ENCODE peak calls at places on chromosomes 12 and 14, in eight cellular contexts. One of them, this sample, is unnamed.

GRCh38 chr12:6767301-6767591 is 1.1 kb downstream of the PTMS start:
- DNase-seq in CD8-positive, alpha-beta T cell: no peak
- DNase-seq in sigmoid colon: no peak
- DNase-seq in heart right ventricle: no peak
- DNase-seq in dorsolateral prefrontal cortex: no peak
- DNase-seq in IMR-90: no peak
- DNase-seq in GM23248: peak; percentile 59
- DNase-seq in CD4-positive, alpha-beta T cell: no peak
- DNase-seq in this sample: no peak

GRCh38 chr14:34665785-34666425 is 36.0 kb upstream of the SNX6 start:
- DNase-seq in CD8-positive, alpha-beta T cell: peak; percentile 24
- DNase-seq in sigmoid colon: no peak
- DNase-seq in heart right ventricle: no peak
- DNase-seq in dorsolateral prefrontal cortex: no peak
- DNase-seq in IMR-90: peak; percentile 96
- DNase-seq in GM23248: peak; percentile 76
- DNase-seq in CD4-positive, alpha-beta T cell: peak; percentile 36
- DNase-seq in this sample: no peak

GRCh38 chr12:95881331-95881955 is 22.7 kb downstream of the SNRPF start:
- DNase-seq in CD8-positive, alpha-beta T cell: no peak
- DNase-seq in sigmoid colon: no peak
- DNase-seq in heart right ventricle: no peak
- DNase-seq in dorsolateral prefrontal cortex: no peak
- DNase-seq in IMR-90: peak; percentile 67
- DNase-seq in GM23248: peak; percentile 67
- DNase-seq in CD4-positive, alpha-beta T cell: no peak
- DNase-seq in this sample: no peak

GRCh38 chr14:105006831-105007592 is 13.9 kb downstream of the CDCA4 start:
- DNase-seq in CD8-positive, alpha-beta T cell: no peak
- DNase-seq in sigmoid colon: no peak
- DNase-seq in heart right ventricle: no peak
- DNase-seq in dorsolateral prefrontal cortex: no peak
- DNase-seq in IMR-90: no peak
- DNase-seq in GM23248: no peak
- DNase-seq in CD4-positive, alpha-beta T cell: no peak
- DNase-seq in this sample: no peak

GRCh38 chr14:53236708-53237107 is 83.6 kb upstream of the DDHD1 start:
- DNase-seq in CD8-positive, alpha-beta T cell: no peak
- DNase-seq in sigmoid colon: no peak
- DNase-seq in heart right ventricle: no peak
- DNase-seq in dorsolateral prefrontal cortex: no peak
- DNase-seq in IMR-90: no peak
- DNase-seq in GM23248: no peak
- DNase-seq in CD4-positive, alpha-beta T cell: no peak
- DNase-seq in this sample: no peak

GRCh38 chr12:24069532-24070395 is 120.3 kb upstream of the SOX5 start:
- DNase-seq in CD8-positive, alpha-beta T cell: no peak
- DNase-seq in sigmoid colon: no peak
- DNase-seq in heart right ventricle: no peak
- DNase-seq in dorsolateral prefrontal cortex: no peak
- DNase-seq in IMR-90: peak; percentile 34
- DNase-seq in GM23248: no peak
- DNase-seq in CD4-positive, alpha-beta T cell: no peak
- DNase-seq in this sample: no peak

GRCh38 chr12:90261283-90261682 is 552.6 kb upstream of the ATP2B1 start:
- DNase-seq in CD8-positive, alpha-beta T cell: no peak
- DNase-seq in sigmoid colon: no peak
- DNase-seq in heart right ventricle: no peak
- DNase-seq in dorsolateral prefrontal cortex: no peak
- DNase-seq in IMR-90: peak; percentile 9
- DNase-seq in GM23248: no peak
- DNase-seq in CD4-positive, alpha-beta T cell: no peak
- DNase-seq in this sample: no peak

GRCh38 chr12:46269429-46270241 is 792 bp upstream of the SLC38A1 start:
- DNase-seq in CD8-positive, alpha-beta T cell: peak; percentile 75
- DNase-seq in sigmoid colon: no peak
- DNase-seq in heart right ventricle: no peak
- DNase-seq in dorsolateral prefrontal cortex: peak; percentile 31
- DNase-seq in IMR-90: no peak
- DNase-seq in GM23248: peak; percentile 2
- DNase-seq in CD4-positive, alpha-beta T cell: peak; percentile 65
- DNase-seq in this sample: no peak

GRCh38 chr12:5969156-5969973 is 24.3 kb upstream of the ANO2 start:
- DNase-seq in CD8-positive, alpha-beta T cell: no peak
- DNase-seq in sigmoid colon: no peak
- DNase-seq in heart right ventricle: no peak
- DNase-seq in dorsolateral prefrontal cortex: no peak
- DNase-seq in IMR-90: no peak
- DNase-seq in GM23248: no peak
- DNase-seq in CD4-positive, alpha-beta T cell: no peak
- DNase-seq in this sample: no peak

GRCh38 chr12:106741247-106741646 is 33.2 kb upstream of the RIC8B start:
- DNase-seq in CD8-positive, alpha-beta T cell: no peak
- DNase-seq in sigmoid colon: no peak
- DNase-seq in heart right ventricle: no peak
- DNase-seq in dorsolateral prefrontal cortex: no peak
- DNase-seq in IMR-90: no peak
- DNase-seq in GM23248: no peak
- DNase-seq in CD4-positive, alpha-beta T cell: no peak
- DNase-seq in this sample: no peak

GRCh38 chr12:106740813-106741212 is 33.7 kb upstream of the RIC8B start:
- DNase-seq in CD8-positive, alpha-beta T cell: no peak
- DNase-seq in sigmoid colon: no peak
- DNase-seq in heart right ventricle: no peak
- DNase-seq in dorsolateral prefrontal cortex: no peak
- DNase-seq in IMR-90: no peak
- DNase-seq in GM23248: no peak
- DNase-seq in CD4-positive, alpha-beta T cell: no peak
- DNase-seq in this sample: no peak

GRCh38 chr12:106739318-106739717 is 35.2 kb upstream of the RIC8B start:
- DNase-seq in CD8-positive, alpha-beta T cell: no peak
- DNase-seq in sigmoid colon: no peak
- DNase-seq in heart right ventricle: no peak
- DNase-seq in dorsolateral prefrontal cortex: no peak
- DNase-seq in IMR-90: no peak
- DNase-seq in GM23248: no peak
- DNase-seq in CD4-positive, alpha-beta T cell: no peak
- DNase-seq in this sample: no peak

GRCh38 chr12:106743270-106743988 is 31.1 kb upstream of the RIC8B start:
- DNase-seq in CD8-positive, alpha-beta T cell: no peak
- DNase-seq in sigmoid colon: no peak
- DNase-seq in heart right ventricle: no peak
- DNase-seq in dorsolateral prefrontal cortex: no peak
- DNase-seq in IMR-90: no peak
- DNase-seq in GM23248: no peak
- DNase-seq in CD4-positive, alpha-beta T cell: no peak
- DNase-seq in this sample: no peak

DNA sequence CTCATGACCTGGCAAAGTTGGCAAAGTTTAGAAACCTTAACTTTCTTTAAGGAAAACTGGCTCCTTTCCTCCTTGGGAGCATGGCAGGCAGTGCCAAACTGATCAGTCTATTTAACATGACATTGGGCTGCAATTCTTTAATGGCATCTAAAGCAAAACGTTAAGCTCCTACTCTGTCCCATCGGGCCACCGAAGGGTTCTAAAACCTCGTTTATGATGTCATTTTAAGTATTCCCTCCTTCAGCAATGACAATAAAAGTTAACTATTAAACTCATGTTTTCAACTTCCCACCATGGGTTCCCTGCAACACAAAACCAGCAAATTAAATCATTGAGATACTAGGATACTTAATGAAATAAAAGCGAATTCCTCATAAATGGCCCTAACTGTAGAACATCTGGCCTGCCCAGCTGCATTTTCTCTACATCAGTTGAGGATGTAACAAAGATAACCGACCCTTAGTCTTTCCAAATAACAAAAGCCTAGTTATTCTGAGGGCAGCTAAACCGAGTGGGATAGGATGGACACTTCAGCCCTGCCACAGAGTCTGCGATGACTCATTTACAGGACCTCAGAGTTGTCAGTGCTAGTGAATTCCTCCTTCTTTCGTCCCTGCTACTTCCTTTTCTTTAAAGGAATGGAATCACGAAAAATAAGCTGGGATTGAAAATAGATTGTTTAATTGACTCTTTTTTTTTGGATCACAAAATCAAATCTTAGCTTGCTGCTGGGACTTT is 34.5 kb upstream of the RIC8B start:
- DNase-seq in CD8-positive, alpha-beta T cell: no peak
- DNase-seq in sigmoid colon: no peak
- DNase-seq in heart right ventricle: no peak
- DNase-seq in dorsolateral prefrontal cortex: no peak
- DNase-seq in IMR-90: peak; percentile 35
- DNase-seq in GM23248: peak; percentile 24
- DNase-seq in CD4-positive, alpha-beta T cell: no peak
- DNase-seq in this sample: no peak
- H3K27ac ChIP-seq in CD8-positive, alpha-beta T cell: no peak overlapping the region
- H3K27ac ChIP-seq in sigmoid colon: no peak overlapping the region
- H3K27ac ChIP-seq in heart right ventricle: no peak overlapping the region
- H3K27ac ChIP-seq in dorsolateral prefrontal cortex: no peak overlapping the region
- H3K27ac ChIP-seq in IMR-90: no peak overlapping the region
- H3K27ac ChIP-seq in GM23248: no peak overlapping the region
- H3K27ac ChIP-seq in CD4-positive, alpha-beta T cell: no peak overlapping the region
- H3K27ac ChIP-seq in this sample: no peak overlapping the region

GRCh38 chr12:102958073-102958829 is 777 bp downstream of the ASCL1 start:
- DNase-seq in CD8-positive, alpha-beta T cell: no peak
- DNase-seq in sigmoid colon: no peak
- DNase-seq in heart right ventricle: no peak
- DNase-seq in dorsolateral prefrontal cortex: no peak
- DNase-seq in IMR-90: peak; percentile 19
- DNase-seq in GM23248: peak; percentile 54
- DNase-seq in CD4-positive, alpha-beta T cell: no peak
- DNase-seq in this sample: peak; percentile 46
- H3K27ac ChIP-seq in CD8-positive, alpha-beta T cell: no peak overlapping the region
- H3K27ac ChIP-seq in sigmoid colon: no peak overlapping the region
- H3K27ac ChIP-seq in heart right ventricle: no peak overlapping the region
- H3K27ac ChIP-seq in dorsolateral prefrontal cortex: no peak overlapping the region
- H3K27ac ChIP-seq in IMR-90: no peak overlapping the region
- H3K27ac ChIP-seq in GM23248: no peak overlapping the region
- H3K27ac ChIP-seq in CD4-positive, alpha-beta T cell: no peak overlapping the region
- H3K27ac ChIP-seq in this sample: no peak overlapping the region

DNA sequence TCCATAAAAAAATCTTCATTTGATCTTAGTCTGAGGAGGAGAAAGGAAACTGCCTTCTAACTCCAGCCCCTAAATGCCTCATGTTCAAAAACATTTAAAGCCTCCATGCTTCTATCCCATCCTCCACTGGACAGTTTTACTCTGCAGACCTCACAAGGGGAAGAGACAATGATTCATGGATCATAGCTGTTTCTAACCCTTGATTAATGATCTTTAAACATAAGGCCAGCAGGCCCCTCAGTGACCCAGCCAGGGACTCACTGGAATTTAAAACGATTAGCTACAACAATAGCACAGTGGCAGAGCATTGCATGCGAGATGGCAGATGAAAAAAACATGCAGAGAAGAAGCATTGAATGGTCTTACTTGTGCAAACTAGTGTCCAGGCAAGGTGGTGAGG is 6.0 kb downstream of the DCTN2 start:
- DNase-seq in CD8-positive, alpha-beta T cell: no peak
- DNase-seq in sigmoid colon: no peak
- DNase-seq in heart right ventricle: no peak
- DNase-seq in dorsolateral prefrontal cortex: no peak
- DNase-seq in IMR-90: no peak
- DNase-seq in GM23248: no peak
- DNase-seq in CD4-positive, alpha-beta T cell: no peak
- DNase-seq in this sample: no peak
- H3K27ac ChIP-seq in CD8-positive, alpha-beta T cell: no peak overlapping the region
- H3K27ac ChIP-seq in sigmoid colon: no peak overlapping the region
- H3K27ac ChIP-seq in heart right ventricle: no peak overlapping the region
- H3K27ac ChIP-seq in dorsolateral prefrontal cortex: no peak overlapping the region
- H3K27ac ChIP-seq in IMR-90: no peak overlapping the region
- H3K27ac ChIP-seq in GM23248: no peak overlapping the region
- H3K27ac ChIP-seq in CD4-positive, alpha-beta T cell: no peak overlapping the region
- H3K27ac ChIP-seq in this sample: no peak overlapping the region

DNA sequence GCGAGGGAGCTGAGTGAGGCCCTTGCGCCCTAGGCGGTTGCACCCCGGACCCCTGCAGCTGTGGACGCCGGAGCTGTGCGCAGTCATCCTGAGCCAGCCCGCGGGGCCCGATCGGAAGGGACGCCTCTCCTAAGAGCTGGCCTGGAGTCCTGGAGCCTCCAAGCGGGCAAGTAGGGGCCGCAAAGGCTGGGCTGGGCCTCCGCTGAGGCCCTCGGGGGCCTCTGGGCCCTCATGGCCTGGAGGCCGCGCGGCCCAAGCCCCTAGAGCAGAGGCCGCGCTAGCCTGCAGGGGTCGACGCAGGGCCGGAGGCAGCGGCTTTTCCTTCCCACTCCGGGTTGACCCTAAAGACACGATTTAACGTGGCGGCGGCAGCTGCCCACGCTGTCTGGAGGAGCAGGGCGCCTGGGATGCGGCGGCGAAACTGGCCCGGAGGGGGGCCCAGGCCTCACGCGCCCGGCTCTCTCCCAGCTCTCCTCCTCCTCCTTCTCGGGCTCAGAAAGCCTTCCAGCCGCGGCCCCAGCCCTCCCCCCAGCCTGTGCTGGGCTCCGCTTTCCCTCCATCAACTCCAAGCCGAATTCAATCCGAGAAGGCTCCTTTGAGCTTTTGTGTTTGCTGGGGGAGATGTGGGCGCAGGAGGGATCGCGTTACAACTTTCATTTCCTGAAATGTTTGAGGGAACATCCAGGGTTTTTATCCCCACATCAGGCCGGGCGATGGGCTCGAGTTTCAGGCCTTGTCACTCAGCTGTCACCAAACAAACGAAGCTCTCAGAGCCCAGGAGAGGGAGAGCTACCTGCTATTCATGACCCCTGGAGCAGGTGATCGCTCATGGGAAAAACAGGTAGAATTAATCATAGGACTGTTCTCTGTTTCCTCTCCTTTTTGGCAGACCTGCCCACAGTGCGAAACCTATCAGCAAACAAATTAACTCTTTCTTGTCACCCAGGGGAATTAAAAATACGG is 11.5 kb downstream of the SIX1 start:
- DNase-seq in CD8-positive, alpha-beta T cell: no peak
- DNase-seq in sigmoid colon: no peak
- DNase-seq in heart right ventricle: no peak
- DNase-seq in dorsolateral prefrontal cortex: no peak
- DNase-seq in IMR-90: peak; percentile 53
- DNase-seq in GM23248: peak; percentile 69
- DNase-seq in CD4-positive, alpha-beta T cell: no peak
- DNase-seq in this sample: no peak
- H3K27ac ChIP-seq in CD8-positive, alpha-beta T cell: no peak overlapping the region
- H3K27ac ChIP-seq in sigmoid colon: no peak overlapping the region
- H3K27ac ChIP-seq in heart right ventricle: no peak overlapping the region
- H3K27ac ChIP-seq in dorsolateral prefrontal cortex: no peak overlapping the region
- H3K27ac ChIP-seq in IMR-90: peak overlapping the region; percentile 58
- H3K27ac ChIP-seq in GM23248: peak overlapping the region; percentile 2
- H3K27ac ChIP-seq in CD4-positive, alpha-beta T cell: no peak overlapping the region
- H3K27ac ChIP-seq in this sample: no peak overlapping the region

DNA sequence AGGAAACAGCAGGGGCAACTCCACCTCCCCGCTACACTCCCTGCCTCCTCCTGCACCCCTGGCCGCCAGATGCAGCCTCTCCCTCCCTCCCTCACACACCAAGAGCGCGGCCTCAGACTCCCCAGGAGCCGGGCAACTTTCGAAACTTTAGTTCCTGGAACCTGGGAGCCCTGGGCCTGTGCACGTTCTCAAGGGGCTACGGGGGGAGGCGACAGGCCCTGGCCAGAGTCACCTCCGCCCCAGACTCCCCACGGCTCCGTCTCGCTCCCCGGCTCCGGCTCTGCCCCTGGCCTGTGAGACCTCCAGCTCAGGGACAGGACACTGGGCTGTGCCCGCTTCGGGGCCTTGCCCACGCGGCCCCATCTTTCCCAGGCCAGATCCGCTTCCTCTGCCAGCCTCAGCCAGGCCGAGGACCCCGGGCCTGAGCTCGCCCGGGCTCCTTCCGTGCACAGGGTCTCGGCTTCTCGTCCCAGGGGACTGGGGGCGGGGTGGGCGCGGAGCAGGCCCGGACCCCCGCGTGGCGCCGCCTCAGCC is 5.5 kb downstream of the AMN start:
- DNase-seq in CD8-positive, alpha-beta T cell: no peak
- DNase-seq in sigmoid colon: no peak
- DNase-seq in heart right ventricle: no peak
- DNase-seq in dorsolateral prefrontal cortex: no peak
- DNase-seq in IMR-90: no peak
- DNase-seq in GM23248: peak; percentile 26
- DNase-seq in CD4-positive, alpha-beta T cell: no peak
- DNase-seq in this sample: no peak
- H3K27ac ChIP-seq in CD8-positive, alpha-beta T cell: no peak overlapping the region
- H3K27ac ChIP-seq in sigmoid colon: no peak overlapping the region
- H3K27ac ChIP-seq in heart right ventricle: no peak overlapping the region
- H3K27ac ChIP-seq in dorsolateral prefrontal cortex: no peak overlapping the region
- H3K27ac ChIP-seq in IMR-90: no peak overlapping the region
- H3K27ac ChIP-seq in GM23248: no peak overlapping the region
- H3K27ac ChIP-seq in CD4-positive, alpha-beta T cell: no peak overlapping the region
- H3K27ac ChIP-seq in this sample: no peak overlapping the region